ENCODE peak calls at places on chromosomes 4 and X, in ten cellular contexts. T is activated CD4-positive, alpha-beta T cell treated with anti-CD3 and anti-CD28 coated beads for 4 hours; A is left lung; O is DND-41; E is suprapubic skin; Y is germinal center; G is AG08395; P is frontal cortex; H is upper lobe of right lung; Z is A172. J is an unnamed sample.

GRCh38 chr4:166895771-166896170 is 338.5 kb downstream of the SPOCK3 start:
- DNase-seq in T (no peak), A (no peak), O (no peak), E (no peak), Y (no peak), G (no peak), P (no peak), H (no peak), Z (peak), J (no peak)

GRCh38 chr4:74675673-74676279 is 118.5 kb downstream of the BTC start:
- DNase-seq in T (peak), A (no peak), O (peak), E (no peak), Y (peak), G (peak), P (peak), H (no peak), Z (peak), J (no peak)

GRCh38 chrX:23168291-23168690 is 166.4 kb upstream of the PTCHD1 start:
- DNase-seq in T (no peak), A (no peak), O (no peak), E (no peak), Y (no peak), G (no peak), P (no peak), H (no peak), Z (no peak), J (no peak)

GRCh38 chr4:39698424-39699009 is 581 bp downstream of the UBE2K start:
- DNase-seq in T (peak), A (peak), O (peak), E (peak), Y (peak), G (peak), P (peak), H (peak), Z (peak), J (no peak)

GRCh38 chrX:109393859-109394258 is 88.0 kb downstream of the GUCY2F start:
- DNase-seq in T (no peak), A (no peak), O (peak), E (no peak), Y (no peak), G (no peak), P (no peak), H (no peak), Z (no peak), J (no peak)

GRCh38 chr4:41935652-41936021 is 408 bp downstream of the TMEM33 start:
- DNase-seq in T (peak), A (no peak), O (no peak), E (no peak), Y (peak), G (peak), P (no peak), H (no peak), Z (no peak), J (no peak)

GRCh38 chr4:124321370-124321769 is 391.2 kb downstream of the ANKRD50 start:
- DNase-seq in T (no peak), A (no peak), O (no peak), E (no peak), Y (no peak), G (no peak), P (no peak), H (no peak), Z (no peak), J (no peak)

GRCh38 chrX:69603566-69604194 is 12.2 kb upstream of the EDA start:
- DNase-seq in T (no peak), A (no peak), O (no peak), E (no peak), Y (no peak), G (no peak), P (no peak), H (no peak), Z (no peak), J (no peak)

GRCh38 chrX:106341823-106342222 is 173.7 kb downstream of the PWWP3B start:
- DNase-seq in T (no peak), A (no peak), O (no peak), E (no peak), Y (no peak), G (no peak), P (no peak), H (no peak), Z (no peak), J (no peak)

GRCh38 chr4:1026115-1026514 is 14.7 kb downstream of the FGFRL1 start:
- DNase-seq in T (peak), A (no peak), O (no peak), E (no peak), Y (peak), G (no peak), P (no peak), H (no peak), Z (peak), J (peak)

GRCh38 chrX:135513140-135513535 is 7.3 kb upstream of the INTS6L start:
- DNase-seq in T (no peak), A (no peak), O (no peak), E (no peak), Y (no peak), G (no peak), P (no peak), H (no peak), Z (peak), J (no peak)

GRCh38 chr4:85837334-85837733 is 362.4 kb downstream of the ARHGAP24 start:
- DNase-seq in T (no peak), A (no peak), O (no peak), E (no peak), Y (no peak), G (no peak), P (no peak), H (no peak), Z (no peak), J (no peak)

GRCh38 chrX:51899741-51900140 is 6.3 kb downstream of the MAGED1 start:
- DNase-seq in T (no peak), A (no peak), O (no peak), E (no peak), Y (no peak), G (no peak), P (no peak), H (no peak), Z (no peak), J (no peak)

GRCh38 chr4:79983431-79983830 is 89.6 kb downstream of the ANTXR2 start:
- DNase-seq in T (no peak), A (no peak), O (no peak), E (no peak), Y (no peak), G (no peak), P (no peak), H (no peak), Z (no peak), J (no peak)

GRCh38 chrX:138759217-138759943 is 47.9 kb upstream of the FGF13 start:
- DNase-seq in T (no peak), A (no peak), O (no peak), E (no peak), Y (no peak), G (no peak), P (no peak), H (no peak), Z (no peak), J (no peak)

GRCh38 chrX:1444896-1445480 is 7.7 kb downstream of the ASMTL start:
- DNase-seq in T (no peak), A (peak), O (peak), E (peak), Y (no peak), G (no peak), P (no peak), H (peak), Z (no peak), J (peak)

GRCh38 chr4:110589297-110589696 is 33.6 kb downstream of the PITX2 start:
- DNase-seq in T (no peak), A (no peak), O (no peak), E (no peak), Y (no peak), G (no peak), P (no peak), H (no peak), Z (peak), J (no peak)

GRCh38 chr4:20217951-20218350 is 33.8 kb upstream of the SLIT2 start:
- DNase-seq in T (no peak), A (no peak), O (no peak), E (no peak), Y (no peak), G (no peak), P (no peak), H (no peak), Z (no peak), J (no peak)

GRCh38 chr4:138851626-138852443 is 163.7 kb upstream of the NOCT start:
- DNase-seq in T (no peak), A (no peak), O (no peak), E (no peak), Y (no peak), G (no peak), P (no peak), H (no peak), Z (no peak), J (no peak)

GRCh38 chr4:19678763-19679162 is 572.9 kb upstream of the SLIT2 start:
- DNase-seq in T (no peak), A (no peak), O (peak), E (no peak), Y (no peak), G (no peak), P (no peak), H (no peak), Z (no peak), J (no peak)

GRCh38 chrX:8815460-8816065 is 14.4 kb upstream of the FAM9A start:
- DNase-seq in T (peak), A (no peak), O (peak), E (no peak), Y (peak), G (peak), P (peak), H (no peak), Z (peak), J (no peak)

GRCh38 chr4:145861331-145862318 is 77.0 kb downstream of the ZNF827 start:
- DNase-seq in T (no peak), A (peak), O (no peak), E (no peak), Y (no peak), G (peak), P (no peak), H (no peak), Z (no peak), J (no peak)

GRCh38 chr4:183404016-183404415 is 40.4 kb upstream of the CDKN2AIP start:
- DNase-seq in T (no peak), A (no peak), O (no peak), E (no peak), Y (no peak), G (no peak), P (no peak), H (no peak), Z (no peak), J (no peak)

GRCh38 chr4:7607156-7607910 is 172.6 kb upstream of the PSAPL1 start:
- DNase-seq in T (no peak), A (no peak), O (no peak), E (no peak), Y (no peak), G (peak), P (no peak), H (no peak), Z (no peak), J (no peak)

GRCh38 chr4:113537183-113537977 is 224.2 kb downstream of the CAMK2D start:
- DNase-seq in T (no peak), A (no peak), O (no peak), E (no peak), Y (no peak), G (no peak), P (peak), H (no peak), Z (no peak), J (no peak)

GRCh38 chrX:135981662-135982061 is 3.6 kb upstream of the SLC9A6 start:
- DNase-seq in T (no peak), A (no peak), O (no peak), E (no peak), Y (no peak), G (no peak), P (no peak), H (no peak), Z (no peak), J (no peak)

GRCh38 chr4:75895744-75896314 is 6.4 kb downstream of the PPEF2 start:
- DNase-seq in T (peak), A (no peak), O (peak), E (no peak), Y (peak), G (peak), P (no peak), H (no peak), Z (no peak), J (no peak)

GRCh38 chr4:78079701-78080430 is 22.7 kb downstream of the FRAS1 start:
- DNase-seq in T (no peak), A (no peak), O (no peak), E (no peak), Y (no peak), G (no peak), P (no peak), H (no peak), Z (no peak), J (no peak)

GRCh38 chr4:74408639-74409038 is 36.3 kb upstream of the AREG start:
- DNase-seq in T (no peak), A (no peak), O (no peak), E (no peak), Y (no peak), G (no peak), P (no peak), H (no peak), Z (no peak), J (no peak)

GRCh38 chrX:31909850-31910547 is 838.2 kb upstream of the FTHL17 start:
- DNase-seq in T (no peak), A (no peak), O (no peak), E (no peak), Y (no peak), G (no peak), P (no peak), H (no peak), Z (no peak), J (no peak)

GRCh38 chr4:48439988-48440387 is 43.2 kb upstream of the SLC10A4 start:
- DNase-seq in T (no peak), A (no peak), O (no peak), E (no peak), Y (no peak), G (no peak), P (no peak), H (no peak), Z (no peak), J (no peak)

GRCh38 chr4:152363086-152363485 is 172.8 kb downstream of the FBXW7 start:
- DNase-seq in T (no peak), A (no peak), O (no peak), E (no peak), Y (no peak), G (peak), P (no peak), H (no peak), Z (no peak), J (no peak)